ENCODE peak calls at places on chromosomes 6 and 20, in five cellular contexts. S, Y, D, I and U are unnamed samples.

GRCh38 chr6:43604174-43604573 is 24.9 kb downstream of the GTPBP2 start:
- DNase-seq in I (no peak), D (no peak), S (no peak), Y (no peak), U (no peak)

GRCh38 chr6:97023982-97024381 is 99.5 kb downstream of the KLHL32 start:
- DNase-seq in S (no peak), Y (no peak), I (peak), D (no peak), U (no peak)

GRCh38 chr6:161204866-161205557 is 68.8 kb downstream of the AGPAT4 start:
- DNase-seq in I (no peak), Y (no peak), D (no peak), S (no peak), U (no peak)

GRCh38 chr6:41682056-41682477 is 43.8 kb downstream of the MDFI start:
- DNase-seq in D (peak), Y (no peak), I (peak), S (peak), U (peak)

GRCh38 chr6:30880563-30881252 is 3.6 kb upstream of the DDR1 start:
- DNase-seq in D (no peak), I (peak), S (peak), Y (no peak), U (no peak)

GRCh38 chr6:18432180-18432579 is 45.0 kb downstream of the RNF144B start:
- DNase-seq in Y (no peak), S (no peak), I (no peak), D (no peak), U (peak)

GRCh38 chr6:37222125-37222967 is 35.2 kb upstream of the TBC1D22B start:
- DNase-seq in D (peak), I (peak), Y (peak), S (peak), U (no peak)

GRCh38 chr6:52155791-52156576 is 30.2 kb upstream of the IL17A start:
- DNase-seq in I (no peak), Y (peak), D (no peak), S (peak), U (no peak)

GRCh38 chr20:60653111-60653845 is 598.8 kb upstream of the CDH4 start:
- DNase-seq in Y (no peak), D (no peak), S (no peak), I (no peak), U (no peak)

GRCh38 chr6:126664271-126664670 is 324.4 kb downstream of the CENPW start:
- DNase-seq in D (no peak), S (no peak), Y (no peak), I (no peak), U (no peak)

GRCh38 chr20:37575884-37576283 is 48.2 kb upstream of the BLCAP start:
- DNase-seq in Y (peak), D (no peak), S (no peak), I (no peak), U (no peak)

GRCh38 chr6:40689181-40689580 is 102.0 kb upstream of the LRFN2 start:
- DNase-seq in D (no peak), I (no peak), Y (no peak), S (no peak), U (no peak)

GRCh38 chr6:144548525-144548924 is 263.4 kb downstream of the UTRN start:
- DNase-seq in D (no peak), S (no peak), I (peak), Y (no peak), U (no peak)

GRCh38 chr6:148965287-148965686 is 218.5 kb downstream of the UST start:
- DNase-seq in Y (no peak), S (no peak), I (no peak), D (no peak), U (no peak)

GRCh38 chr6:21188505-21189223 is 404.9 kb upstream of the SOX4 start:
- DNase-seq in D (no peak), Y (peak), I (no peak), S (no peak), U (no peak)

GRCh38 chr6:129605095-129605494 is 104.9 kb downstream of the ARHGAP18 start:
- DNase-seq in Y (no peak), D (no peak), I (no peak), S (no peak), U (no peak)

GRCh38 chr6:144149894-144150672 is at the start of gene STX11:
- DNase-seq in D (no peak), Y (peak), I (peak), S (peak), U (peak)

GRCh38 chr6:135540207-135540877 is 42.8 kb upstream of the AHI1 start:
- DNase-seq in D (no peak), I (no peak), Y (no peak), S (no peak), U (no peak)

GRCh38 chr6:108744996-108745395 is 103.2 kb upstream of the ARMC2 start:
- DNase-seq in D (no peak), I (no peak), Y (no peak), S (no peak), U (no peak)

GRCh38 chr6:152356016-152356415 is 281.1 kb downstream of the SYNE1 start:
- DNase-seq in I (no peak), S (no peak), D (no peak), Y (no peak), U (no peak)

GRCh38 chr6:30325150-30325872 is 1.4 kb upstream of the TRIM39 start:
- DNase-seq in S (no peak), D (no peak), I (peak), Y (peak), U (no peak)

GRCh38 chr6:166955121-166955864 is 1.1 kb downstream of the RNASET2 start:
- DNase-seq in I (peak), Y (no peak), S (no peak), D (no peak), U (no peak)

GRCh38 chr6:24858154-24858801 is 59.6 kb upstream of the ARMH2 start:
- DNase-seq in S (no peak), I (no peak), D (no peak), Y (peak), U (no peak)

GRCh38 chr20:51131806-51132205 is 108.9 kb upstream of the KCNG1 start:
- DNase-seq in Y (no peak), S (no peak), D (no peak), I (no peak), U (no peak)

GRCh38 chr20:51126337-51126736 is 103.4 kb upstream of the KCNG1 start:
- DNase-seq in I (no peak), D (no peak), S (no peak), Y (no peak), U (no peak)

GRCh38 chr20:51127713-51128112 is 104.8 kb upstream of the KCNG1 start:
- DNase-seq in S (no peak), I (no peak), D (no peak), Y (no peak), U (no peak)

GRCh38 chr20:51128198-51128597 is 105.3 kb upstream of the KCNG1 start:
- DNase-seq in D (no peak), I (no peak), S (no peak), Y (no peak), U (no peak)

DNA sequence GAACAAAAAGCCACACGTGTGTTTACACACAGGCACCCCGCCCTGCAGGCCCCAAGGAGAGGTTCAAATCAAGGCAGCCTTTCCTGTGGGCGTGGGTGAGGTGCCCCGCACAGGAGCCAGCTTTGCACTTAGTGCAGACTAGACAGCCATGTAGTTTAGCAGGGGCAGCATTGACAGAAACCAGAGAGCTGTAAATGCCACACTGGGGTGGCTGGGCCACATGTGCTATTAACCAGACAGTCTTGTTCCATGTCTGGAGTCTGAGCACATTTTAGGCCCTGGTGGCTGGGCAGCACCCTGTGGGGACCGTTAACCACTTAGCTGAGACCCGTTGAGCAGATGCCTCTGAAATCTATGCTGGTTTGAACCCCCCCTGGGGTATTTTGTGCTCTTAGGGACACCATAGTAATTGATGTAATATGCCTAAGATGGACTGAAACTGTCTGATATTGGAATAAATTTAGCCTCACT is 106.3 kb upstream of the KCNG1 start:
- DNase-seq in Y (no peak), D (no peak), S (no peak), I (peak), U (no peak)
- TF ChIP-seq SIN3A in Y (no peak), D (no peak), S (no peak), I (no peak), U (no peak)

DNA sequence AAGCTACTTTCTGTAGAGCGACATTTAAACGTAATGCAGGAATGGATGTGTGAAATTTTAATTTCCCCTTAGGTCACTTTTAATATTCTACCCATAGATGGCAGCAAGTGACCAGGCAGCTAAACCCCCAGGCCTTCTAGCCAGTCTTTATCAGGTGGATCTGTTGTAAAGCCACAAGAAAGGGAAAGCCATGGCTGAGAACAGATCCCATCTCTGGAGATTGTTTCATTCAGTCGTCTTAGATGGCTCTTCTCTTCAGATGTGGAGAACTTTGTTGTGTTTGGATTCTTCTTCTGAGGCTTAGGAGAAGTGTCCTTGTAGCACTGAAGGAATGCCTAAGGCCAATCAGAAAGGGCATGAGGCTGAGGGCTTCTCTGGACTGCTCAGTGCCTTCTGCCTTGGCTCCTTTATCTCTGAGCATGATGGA is 15.8 kb upstream of the RNF182 start:
- DNase-seq in S (no peak), Y (peak), D (peak), I (peak), U (no peak)
- TF ChIP-seq SIN3A in S (no peak), Y (no peak), D (no peak), I (no peak), U (no peak)

GRCh38 chr6:132813173-132813856 is 1.1 kb upstream of the RPS12 start:
- DNase-seq in I (no peak), Y (no peak), D (no peak), S (peak), U (no peak)
- TF ChIP-seq SIN3A in I (no peak), Y (no peak), D (no peak), S (no peak), U (no peak)

GRCh38 chr6:120303527-120303926 is 954.0 kb upstream of the MAN1A1 start:
- DNase-seq in Y (no peak), S (no peak), D (no peak), I (no peak), U (no peak)

GRCh38 chr6:120304223-120304622 is 954.7 kb upstream of the MAN1A1 start:
- DNase-seq in I (no peak), S (no peak), D (no peak), Y (no peak), U (no peak)

DNA sequence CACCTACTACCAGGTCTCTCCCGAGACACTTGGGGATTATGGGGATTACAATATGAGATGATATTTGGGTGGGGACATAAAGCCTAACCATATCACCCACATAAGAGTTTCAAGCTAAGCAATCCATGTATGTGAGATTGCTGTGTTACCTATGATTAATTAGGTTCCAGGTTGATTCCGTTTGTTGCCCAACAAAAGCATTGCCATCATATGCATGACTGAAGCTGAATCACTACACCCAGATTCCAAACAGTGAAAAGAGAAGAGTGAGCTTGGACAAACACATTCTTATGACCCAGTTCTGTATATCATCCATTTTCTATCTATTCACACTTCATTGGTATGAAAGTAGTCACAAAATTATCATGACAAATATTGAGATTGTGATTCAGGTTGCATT is 952.5 kb upstream of the MAN1A1 start:
- DNase-seq in D (no peak), I (no peak), S (no peak), Y (no peak), U (no peak)
- TF ChIP-seq SIN3A in D (no peak), I (no peak), S (no peak), Y (no peak), U (no peak)

DNA sequence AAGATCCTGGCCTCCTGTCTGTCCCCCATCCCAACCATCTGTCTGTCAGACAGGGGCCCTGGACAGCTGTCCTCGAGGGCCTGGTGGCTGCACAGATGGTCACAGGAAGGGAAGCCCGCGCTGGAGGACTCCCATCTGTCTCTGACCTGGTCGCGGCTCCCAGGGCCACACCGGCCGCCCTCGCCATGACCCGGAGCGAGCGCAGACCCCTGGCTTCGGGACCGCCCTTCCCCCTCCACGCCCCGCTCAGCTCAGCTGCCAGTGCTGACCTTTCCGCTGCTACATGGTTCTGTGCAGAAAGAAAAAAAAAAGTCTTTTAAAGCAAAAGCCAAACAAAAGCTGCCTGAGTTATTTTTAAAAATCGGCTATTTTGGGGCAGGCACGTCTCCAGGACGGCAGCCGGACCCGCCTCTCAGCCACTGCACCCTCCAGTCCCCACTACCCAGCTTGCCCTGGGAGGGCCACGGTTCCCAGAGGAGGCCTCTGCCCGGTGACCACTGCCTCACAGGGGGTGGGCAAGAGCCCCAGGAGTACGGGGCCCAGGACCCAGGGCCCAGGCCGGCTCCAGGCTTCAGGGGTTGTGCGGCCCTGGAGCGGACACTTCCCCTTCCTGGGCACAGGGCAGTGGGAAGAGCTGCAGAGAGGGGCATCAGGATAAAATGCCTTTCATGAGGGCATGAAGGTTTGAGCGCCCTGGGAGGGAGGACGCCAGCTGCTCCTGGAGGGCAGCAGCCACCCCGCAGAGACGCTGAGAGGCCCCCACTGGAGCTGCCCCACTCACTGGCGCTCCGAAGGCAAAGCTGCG is 10.8 kb downstream of the LAMA5 start:
- DNase-seq in I (peak), Y (no peak), S (no peak), D (no peak), U (no peak)
- TF ChIP-seq SIN3A in I (no peak), Y (no peak), S (no peak), D (no peak), U (no peak)

DNA sequence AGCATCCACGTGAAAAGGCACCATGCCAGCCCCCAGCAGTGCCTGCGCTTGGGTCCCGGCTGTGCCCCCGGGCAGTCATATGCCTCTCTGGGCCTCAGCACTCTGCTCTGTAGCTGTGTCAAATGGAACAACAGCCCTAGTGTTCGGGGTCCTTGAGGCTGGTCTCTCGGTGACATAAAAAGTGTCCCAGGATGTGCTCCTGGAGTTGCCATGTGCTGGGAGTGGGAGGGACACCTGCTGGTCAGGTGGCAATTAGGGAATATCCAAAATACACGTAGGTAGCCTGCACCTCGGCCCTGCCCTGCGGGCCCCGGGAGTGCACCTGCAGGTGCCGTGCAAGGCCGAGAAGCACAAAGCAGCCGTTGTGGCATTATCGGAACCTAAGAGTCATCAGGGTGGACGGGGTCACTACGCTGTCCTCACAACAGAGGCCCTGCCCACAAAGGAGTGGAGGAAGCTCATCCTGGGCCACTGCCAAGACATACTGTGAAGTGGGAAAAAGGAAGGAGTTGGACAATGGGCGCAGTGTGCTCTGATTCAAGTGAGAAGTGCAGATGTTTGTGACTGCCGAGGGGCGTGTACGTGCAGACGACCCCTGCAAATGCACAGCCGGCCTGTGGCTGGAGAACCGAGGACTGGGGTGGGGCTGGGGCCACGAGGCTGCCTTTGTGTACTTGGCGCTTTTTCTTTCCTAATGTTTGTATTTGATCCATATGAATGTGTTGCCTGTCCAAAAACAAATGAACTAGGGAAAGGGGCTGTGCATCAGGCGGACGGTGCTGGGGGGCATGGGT is 24.6 kb downstream of the SLCO4A1 start:
- DNase-seq in I (no peak), Y (no peak), D (no peak), S (no peak), U (no peak)
- TF ChIP-seq SIN3A in I (no peak), Y (no peak), D (no peak), S (no peak), U (no peak)

GRCh38 chr20:48288930-48289507 is 503.7 kb upstream of the SULF2 start:
- DNase-seq in S (no peak), I (no peak), Y (no peak), D (no peak), U (no peak)

GRCh38 chr20:48284837-48285236 is 499.6 kb upstream of the SULF2 start:
- DNase-seq in D (no peak), S (no peak), I (no peak), Y (no peak), U (no peak)

GRCh38 chr20:48285656-48286055 is 500.4 kb upstream of the SULF2 start:
- DNase-seq in D (no peak), Y (no peak), I (no peak), S (no peak), U (no peak)

GRCh38 chr20:48287552-48288170 is 502.4 kb upstream of the SULF2 start:
- DNase-seq in D (no peak), Y (no peak), I (no peak), S (no peak), U (no peak)

DNA sequence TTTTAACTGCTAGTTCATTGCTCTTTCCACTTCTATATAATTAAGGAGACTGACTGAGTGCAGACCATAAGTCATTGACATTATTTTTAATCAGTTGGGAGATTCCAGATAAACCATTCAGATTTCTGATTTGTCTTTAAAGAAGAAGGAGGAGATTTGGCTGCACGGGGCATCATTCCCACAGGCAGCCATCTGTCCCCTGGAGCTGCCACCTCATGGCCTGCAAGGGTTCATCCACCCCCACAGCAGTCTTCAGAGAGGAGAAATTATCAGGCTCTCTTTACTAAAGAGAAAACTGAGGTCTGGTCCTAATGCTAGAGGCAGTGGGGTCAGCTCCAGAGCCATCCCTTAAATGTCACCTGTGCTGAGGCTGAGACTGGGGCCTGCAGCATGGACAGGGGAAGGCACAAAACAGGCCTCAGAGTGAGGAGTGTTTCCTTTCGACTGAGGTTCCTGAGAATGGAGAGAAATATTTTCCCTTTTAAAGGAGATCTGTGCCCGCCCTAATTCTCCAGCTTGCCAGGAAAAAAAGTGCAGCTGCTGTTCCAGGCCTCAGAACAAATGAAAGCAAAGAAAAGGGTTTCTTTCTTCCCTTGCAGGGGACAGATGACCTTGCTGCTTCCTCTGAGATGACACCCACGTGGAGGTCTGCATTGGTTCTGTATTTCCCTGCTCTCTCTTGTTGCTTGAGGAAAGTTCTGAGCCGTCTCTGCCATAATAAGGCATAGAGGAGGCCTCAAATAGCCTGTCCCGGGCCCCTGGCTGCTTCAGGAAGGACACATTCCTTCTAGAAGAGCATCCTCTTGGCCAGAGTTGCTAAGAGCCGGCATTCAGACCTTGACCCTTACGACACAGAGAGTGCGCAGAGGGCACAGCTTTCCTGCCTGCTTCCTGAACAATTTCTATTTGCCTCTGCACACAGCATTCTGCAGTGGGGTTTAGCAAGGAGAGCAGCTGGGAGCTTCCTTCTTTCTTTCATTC is 501.6 kb upstream of the SULF2 start:
- DNase-seq in I (peak), S (no peak), D (no peak), Y (no peak), U (no peak)
- TF ChIP-seq SIN3A in I (no peak), S (no peak), D (no peak), Y (no peak), U (no peak)

GRCh38 chr6:3392059-3392458 is 64.8 kb downstream of the SLC22A23 start:
- DNase-seq in I (no peak), S (no peak), Y (no peak), D (no peak), U (no peak)

GRCh38 chr6:3390698-3391097 is 66.2 kb downstream of the SLC22A23 start:
- DNase-seq in I (no peak), Y (no peak), D (peak), S (no peak), U (no peak)

GRCh38 chr6:3388786-3389185 is 68.1 kb downstream of the SLC22A23 start:
- DNase-seq in Y (peak), D (no peak), I (no peak), S (no peak), U (no peak)

GRCh38 chr6:3386374-3386857 is 70.4 kb downstream of the SLC22A23 start:
- DNase-seq in Y (no peak), S (no peak), D (no peak), I (no peak), U (no peak)

GRCh38 chr6:3389390-3390167 is 67.3 kb downstream of the SLC22A23 start:
- DNase-seq in S (no peak), Y (no peak), I (no peak), D (no peak), U (no peak)
- TF ChIP-seq SIN3A in S (no peak), Y (no peak), I (no peak), D (no peak), U (no peak)

GRCh38 chr20:47272893-47273590 is 83.5 kb downstream of the ZMYND8 start:
- DNase-seq in S (peak), I (peak), D (peak), Y (peak), U (peak)
- TF ChIP-seq SIN3A in S (no peak), I (no peak), D (no peak), Y (no peak), U (no peak)